ENCODE peak calls at places on chromosomes 6 and 20, in four cellular contexts. K is K562, N is GM12878, D is HepG2. H is an unnamed sample.

GRCh38 chr20:17617212-17617867 is 47.5 kb downstream of the DSTN start:
- DNase-seq in K (peak), N (no peak), D (peak), H (peak)

GRCh38 chr6:63661769-63662168 is 26.2 kb downstream of the PHF3 start:
- DNase-seq in K (no peak), N (no peak), D (no peak), H (no peak)

GRCh38 chr20:32481311-32482103 is 103.6 kb downstream of the NOL4L start:
- DNase-seq in K (no peak), N (no peak), D (no peak), H (no peak)

GRCh38 chr20:57559286-57559627 is 1.7 kb upstream of the PCK1 start:
- DNase-seq in K (no peak), N (no peak), D (no peak), H (no peak)

GRCh38 chr6:67933278-67933677 is 701.8 kb upstream of the ADGRB3 start:
- DNase-seq in K (no peak), N (no peak), D (no peak), H (peak)

GRCh38 chr6:72650081-72650745 is 28.3 kb downstream of the KCNQ5 start:
- DNase-seq in K (no peak), N (no peak), D (no peak), H (no peak)

GRCh38 chr6:3748208-3748701 is 3.3 kb downstream of the PXDC1 start:
- DNase-seq in K (peak), N (no peak), D (peak), H (peak)

GRCh38 chr6:152462716-152463115 is 174.4 kb downstream of the SYNE1 start:
- DNase-seq in K (no peak), N (no peak), D (no peak), H (no peak)

GRCh38 chr6:6057442-6058053 is 50.8 kb upstream of the NRN1 start:
- DNase-seq in K (peak), N (peak), D (peak), H (peak)

GRCh38 chr6:147544420-147544819 is 35.9 kb downstream of the SAMD5 start:
- DNase-seq in K (no peak), N (no peak), D (no peak), H (no peak)

GRCh38 chr20:48026981-48027592 is 241.8 kb upstream of the SULF2 start:
- DNase-seq in K (no peak), N (no peak), D (no peak), H (no peak)

GRCh38 chr6:141152951-141153350 is 979.8 kb upstream of the GJE1 start:
- DNase-seq in K (no peak), N (no peak), D (no peak), H (no peak)

GRCh38 chr20:51487076-51487475 is 55.4 kb downstream of the NFATC2 start:
- DNase-seq in K (no peak), N (no peak), D (no peak), H (no peak)

GRCh38 chr20:36284751-36285150 is 21.4 kb upstream of the DLGAP4 start:
- DNase-seq in K (no peak), N (no peak), D (no peak), H (no peak)

GRCh38 chr6:32852844-32853540 is 512 bp downstream of the TAP1 start:
- DNase-seq in K (no peak), N (no peak), D (no peak), H (no peak)
- TF ChIP-seq FOXM1 in K (no peak), N (no peak), D (no peak), H (no peak)

GRCh38 chr20:14313621-14314020 is 23.8 kb downstream of the FLRT3 start:
- DNase-seq in K (no peak), N (no peak), D (no peak), H (no peak)
- TF ChIP-seq FOXK2 in K (no peak), N (no peak), D (no peak), H (no peak)

GRCh38 chr6:115969207-115969929 is 91.3 kb downstream of the FRK start:
- DNase-seq in K (no peak), N (no peak), D (no peak), H (no peak)
- TF ChIP-seq FOXM1 in K (no peak), N (no peak), D (no peak), H (no peak)

GRCh38 chr20:63204362-63204761 is 11.6 kb downstream of the YTHDF1 start:
- DNase-seq in K (no peak), N (no peak), D (no peak), H (no peak)

GRCh38 chr20:63210011-63210605 is 5.8 kb downstream of the YTHDF1 start:
- DNase-seq in K (no peak), N (no peak), D (no peak), H (no peak)

GRCh38 chr20:63205896-63206295 is 10.0 kb downstream of the YTHDF1 start:
- DNase-seq in K (peak), N (no peak), D (no peak), H (no peak)

GRCh38 chr20:63208346-63208924 is 7.5 kb downstream of the YTHDF1 start:
- DNase-seq in K (no peak), N (no peak), D (no peak), H (no peak)

DNA sequence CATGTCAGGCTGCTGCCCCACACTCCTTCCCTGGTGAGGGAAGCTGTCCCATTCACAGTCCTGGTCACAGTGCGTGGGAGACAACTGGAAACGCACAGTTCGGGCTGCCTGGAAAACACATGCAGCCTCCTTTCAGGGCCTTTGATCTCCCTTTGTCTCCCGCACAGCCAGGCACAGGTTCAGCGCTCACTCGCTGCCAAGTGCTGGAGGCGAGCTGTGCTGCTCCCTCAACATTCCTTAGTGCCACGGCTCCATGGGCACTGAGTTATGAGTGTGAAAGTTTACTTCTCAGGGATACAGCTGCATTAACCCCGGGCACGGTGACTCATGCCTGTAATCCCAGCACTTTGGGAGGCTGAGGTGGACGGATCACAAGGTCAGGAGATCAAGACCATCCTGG is 9.1 kb downstream of the YTHDF1 start:
- DNase-seq in K (no peak), N (no peak), D (no peak), H (no peak)
- TF ChIP-seq FOXK2 in K (no peak), N (no peak), D (no peak), H (no peak)

DNA sequence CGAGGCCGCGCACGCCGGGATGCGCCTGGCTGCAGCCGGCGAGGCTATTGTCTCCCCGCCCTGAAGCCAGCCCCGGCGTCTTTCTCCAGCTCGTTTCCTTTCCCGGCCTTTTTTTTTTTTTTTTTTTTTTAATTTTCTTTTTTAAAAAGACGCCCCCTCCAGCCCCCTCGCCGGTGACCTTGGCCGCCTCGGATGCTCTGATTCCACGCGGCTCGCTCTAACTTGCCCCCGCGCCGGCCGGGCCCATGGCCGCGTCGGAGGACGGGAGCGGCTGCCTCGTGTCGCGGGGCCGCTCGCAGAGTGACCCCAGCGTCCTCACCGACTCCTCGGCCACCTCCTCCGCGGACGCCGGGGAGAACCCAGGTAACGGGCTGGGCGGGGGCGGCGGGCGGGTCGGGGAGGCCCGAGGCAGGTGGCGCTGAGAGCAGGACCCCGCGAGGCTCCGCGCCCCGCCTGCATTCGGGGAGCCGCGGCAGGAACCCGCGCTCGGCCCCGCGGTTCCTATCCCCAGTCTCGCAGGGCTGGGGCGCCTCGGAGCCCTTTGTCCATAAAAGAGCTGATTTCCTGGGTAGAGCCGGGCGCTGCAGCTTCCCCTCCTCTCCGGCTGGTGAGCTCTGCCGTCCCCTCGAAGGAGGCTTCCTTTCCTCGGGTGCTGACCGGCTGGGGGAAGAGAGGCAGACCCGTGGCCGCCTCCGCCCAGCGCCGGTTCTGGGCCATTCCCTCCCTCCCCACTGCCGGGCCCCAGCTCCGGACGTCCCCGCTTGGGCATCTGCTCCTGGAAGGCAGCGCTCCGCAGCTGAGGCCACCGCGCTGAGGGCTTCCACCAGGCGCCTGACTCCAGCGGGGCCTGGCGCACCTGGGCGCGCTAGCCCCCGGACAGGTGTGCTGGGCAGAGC is 678 bp downstream of the PHACTR3 start:
- DNase-seq in K (no peak), N (no peak), D (no peak), H (no peak)
- TF ChIP-seq FOXM1 in K (no peak), N (no peak), D (no peak), H (no peak)

DNA sequence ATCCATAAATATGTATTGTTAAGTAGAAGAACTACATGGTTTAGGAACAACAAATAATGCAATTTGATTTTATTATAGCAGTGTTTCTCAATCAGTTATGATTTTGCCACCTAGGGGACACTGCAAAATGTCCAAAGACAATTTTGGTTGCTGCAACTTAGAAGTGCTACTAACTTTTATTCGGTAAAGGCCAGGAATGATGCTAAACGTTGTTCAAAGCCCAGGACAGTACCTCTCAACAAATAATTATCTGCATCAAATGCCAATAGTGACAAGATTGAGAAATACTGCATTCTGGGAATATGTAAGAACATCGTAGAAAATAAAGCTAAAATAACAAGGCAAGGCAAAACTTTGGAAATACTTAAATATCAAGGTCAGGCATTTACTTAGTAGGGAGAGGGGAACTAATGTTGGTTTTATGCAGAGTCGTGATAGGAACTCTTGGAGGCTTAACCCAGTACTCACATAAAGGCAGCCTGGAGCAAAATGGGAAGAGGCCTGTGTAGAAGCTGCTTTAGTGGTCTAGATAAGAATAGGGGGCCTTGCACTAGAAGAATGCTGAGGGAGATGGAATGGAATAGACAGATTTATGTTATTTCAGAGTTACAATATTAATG is 687.1 kb upstream of the CITED2 start:
- DNase-seq in K (no peak), N (no peak), D (no peak), H (no peak)
- TF ChIP-seq FOXK2 in K (no peak), N (no peak), D (no peak), H (no peak)

GRCh38 chr20:37911838-37912273 is 8.9 kb downstream of the VSTM2L start:
- DNase-seq in K (peak), N (no peak), D (no peak), H (no peak)
- TF ChIP-seq FOXM1 in K (no peak), N (no peak), D (no peak), H (no peak)

GRCh38 chr6:35242906-35243305 is 16.6 kb upstream of the ZNF76 start:
- DNase-seq in K (no peak), N (no peak), D (no peak), H (no peak)
- TF ChIP-seq FOXK2 in K (no peak), N (no peak), D (no peak), H (no peak)

GRCh38 chr20:25346349-25346748 is 44.3 kb downstream of the ABHD12 start:
- DNase-seq in K (no peak), N (no peak), D (no peak), H (no peak)
- TF ChIP-seq FOXM1 in K (no peak), N (no peak), D (no peak), H (no peak)